ENCODE peak calls at places on chromosomes 4 and X, in six cellular contexts. C, M, W, Z, G and D are unnamed samples.

GRCh38 chrX:150200820-150201287 is 162.3 kb upstream of the MAMLD1 start:
- DNase-seq in G (no peak), W (no peak), M (peak; percentile 80), C (peak; percentile 33), Z (no peak), D (peak; percentile 26)

GRCh38 chrX:72027024-72027913 is 104.4 kb downstream of the RTL5 start:
- DNase-seq in Z (no peak), C (no peak), G (no peak), M (no peak), W (no peak), D (no peak)

GRCh38 chr4:154643493-154643892 is 31.0 kb upstream of the FGG start:
- DNase-seq in Z (no peak), G (no peak), W (no peak), C (no peak), M (no peak), D (no peak)

GRCh38 chrX:7112071-7112470 is 35.4 kb upstream of the STS start:
- DNase-seq in W (no peak), C (no peak), M (no peak), Z (no peak), G (no peak), D (no peak)

GRCh38 chr4:37976513-37976912 is 16.3 kb downstream of the PTTG2 start:
- DNase-seq in G (no peak), M (no peak), W (no peak), C (no peak), Z (no peak), D (no peak)

GRCh38 chr4:108044951-108045686 is 55.4 kb downstream of the HADH start:
- DNase-seq in Z (no peak), G (no peak), W (no peak), C (no peak), M (no peak), D (no peak)

GRCh38 chr4:24137596-24137962 is 247.7 kb upstream of the PPARGC1A start:
- DNase-seq in W (no peak), M (no peak), C (peak; percentile 48), Z (no peak), G (no peak), D (no peak)

GRCh38 chr4:159162576-159162975 is 59.7 kb downstream of the RAPGEF2 start:
- DNase-seq in Z (no peak), C (no peak), M (no peak), W (no peak), G (no peak), D (no peak)

GRCh38 chr4:145315828-145316227 is 135.4 kb upstream of the OTUD4 start:
- DNase-seq in Z (no peak), C (no peak), M (no peak), G (no peak), W (no peak), D (no peak)

GRCh38 chr4:56995525-56995924 is 16.8 kb downstream of the POLR2B start:
- DNase-seq in Z (peak; percentile 42), W (peak; percentile 56), M (no peak), C (peak; percentile 63), G (no peak), D (no peak)

GRCh38 chr4:154507170-154507569 is 15.6 kb upstream of the DCHS2 start:
- DNase-seq in Z (no peak), C (no peak), G (no peak), M (no peak), W (no peak), D (no peak)

GRCh38 chr4:139386421-139386820 is 67.5 kb upstream of the RAB33B start:
- DNase-seq in G (no peak), M (no peak), Z (no peak), W (no peak), C (no peak), D (no peak)

GRCh38 chrX:3516051-3516541 is 169.6 kb upstream of the MXRA5 start:
- DNase-seq in Z (no peak), W (no peak), M (no peak), C (no peak), G (no peak), D (no peak)

GRCh38 chr4:176376032-176376614 is 56.4 kb downstream of the SPCS3 start:
- DNase-seq in M (no peak), G (no peak), W (no peak), Z (no peak), C (no peak), D (peak; percentile 8)

GRCh38 chr4:58163172-58163571 is 1053.0 kb upstream of the IGFBP7 start:
- DNase-seq in W (no peak), G (no peak), Z (no peak), M (no peak), C (no peak), D (no peak)

GRCh38 chrX:20515841-20516461 is 249.2 kb upstream of the RPS6KA3 start:
- DNase-seq in G (no peak), W (no peak), C (no peak), Z (no peak), M (no peak), D (no peak)

GRCh38 chr4:140993969-140994459 is 139.3 kb downstream of the RNF150 start:
- DNase-seq in W (no peak), M (no peak), Z (no peak), G (no peak), C (no peak), D (no peak)

GRCh38 chrX:155923200-155923599 is 42.1 kb downstream of the VAMP7 start:
- DNase-seq in W (no peak), Z (no peak), G (no peak), C (no peak), M (no peak), D (no peak)

GRCh38 chrX:45577361-45577760 is 376.7 kb upstream of the DIPK2B start:
- DNase-seq in Z (no peak), C (no peak), G (no peak), W (no peak), M (no peak), D (no peak)

GRCh38 chr4:152166567-152166966 is 369.3 kb downstream of the FBXW7 start:
- DNase-seq in M (no peak), Z (no peak), C (no peak), G (no peak), W (no peak), D (no peak)

GRCh38 chr4:2094545-2094944 is 35.4 kb downstream of the NAT8L start:
- DNase-seq in W (no peak), M (no peak), Z (no peak), G (no peak), C (no peak), D (no peak)

GRCh38 chr4:125836597-125837195 is 521.9 kb downstream of the FAT4 start:
- DNase-seq in G (no peak), M (no peak), C (no peak), W (no peak), Z (no peak), D (peak; percentile 39)

GRCh38 chr4:7068883-7069282 is 1.0 kb upstream of the GRPEL1 start:
- DNase-seq in G (no peak), Z (no peak), W (no peak), C (no peak), M (peak; percentile 76), D (peak; percentile 54)

GRCh38 chrX:15686818-15687685 is 22.4 kb upstream of the CLTRN start:
- DNase-seq in G (no peak), Z (no peak), C (no peak), M (no peak), W (peak; percentile 67), D (peak; percentile 63)

GRCh38 chrX:1546601-1547275 is 9.8 kb upstream of the P2RY8 start:
- DNase-seq in M (peak; percentile 64), Z (no peak), G (no peak), W (peak; percentile 24), C (no peak), D (no peak)